ENCODE peak calls at places on chromosomes 16 and 17, in nine cellular contexts. One of them, this sample, is unnamed.

GRCh38 chr16:2425008-2425518 is 4.2 kb upstream of the CCNF start:
- DNase-seq in aorta: no peak
- DNase-seq in C1 segment of cervical spinal cord: no peak
- DNase-seq in posterior cingulate gyrus: no peak
- DNase-seq in hepatic stellate cell: no peak
- DNase-seq in HFF-Myc: no peak
- DNase-seq in nucleus accumbens: no peak
- DNase-seq in left ventricle myocardium superior: no peak
- DNase-seq in LHCN-M2: no peak
- DNase-seq in this sample: no peak

GRCh38 chr17:58401287-58401686 is 16.0 kb downstream of the RNF43 start:
- DNase-seq in aorta: no peak
- DNase-seq in C1 segment of cervical spinal cord: no peak
- DNase-seq in posterior cingulate gyrus: no peak
- DNase-seq in hepatic stellate cell: no peak
- DNase-seq in HFF-Myc: no peak
- DNase-seq in nucleus accumbens: no peak
- DNase-seq in left ventricle myocardium superior: no peak
- DNase-seq in LHCN-M2: no peak
- DNase-seq in this sample: no peak

GRCh38 chr17:2213291-2213960 is 90.2 kb downstream of the SMG6 start:
- DNase-seq in aorta: no peak
- DNase-seq in C1 segment of cervical spinal cord: no peak
- DNase-seq in posterior cingulate gyrus: peak
- DNase-seq in hepatic stellate cell: no peak
- DNase-seq in HFF-Myc: no peak
- DNase-seq in nucleus accumbens: peak
- DNase-seq in left ventricle myocardium superior: peak
- DNase-seq in LHCN-M2: no peak
- DNase-seq in this sample: no peak

GRCh38 chr17:50501054-50501453 is 7.2 kb upstream of the MYCBPAP start:
- DNase-seq in aorta: peak
- DNase-seq in C1 segment of cervical spinal cord: no peak
- DNase-seq in posterior cingulate gyrus: no peak
- DNase-seq in hepatic stellate cell: no peak
- DNase-seq in HFF-Myc: no peak
- DNase-seq in nucleus accumbens: peak
- DNase-seq in left ventricle myocardium superior: no peak
- DNase-seq in LHCN-M2: peak
- DNase-seq in this sample: no peak

GRCh38 chr17:79713391-79713790 is 17.4 kb upstream of the ENPP7 start:
- DNase-seq in aorta: no peak
- DNase-seq in C1 segment of cervical spinal cord: no peak
- DNase-seq in posterior cingulate gyrus: no peak
- DNase-seq in hepatic stellate cell: no peak
- DNase-seq in HFF-Myc: no peak
- DNase-seq in nucleus accumbens: no peak
- DNase-seq in left ventricle myocardium superior: no peak
- DNase-seq in LHCN-M2: no peak
- DNase-seq in this sample: no peak

GRCh38 chr17:6608321-6608720 is 32.2 kb downstream of the KIAA0753 start:
- DNase-seq in aorta: no peak
- DNase-seq in C1 segment of cervical spinal cord: no peak
- DNase-seq in posterior cingulate gyrus: no peak
- DNase-seq in hepatic stellate cell: no peak
- DNase-seq in HFF-Myc: no peak
- DNase-seq in nucleus accumbens: no peak
- DNase-seq in left ventricle myocardium superior: no peak
- DNase-seq in LHCN-M2: no peak
- DNase-seq in this sample: no peak

GRCh38 chr17:31566247-31566991 is 174.9 kb downstream of the RAB11FIP4 start:
- DNase-seq in aorta: no peak
- DNase-seq in C1 segment of cervical spinal cord: no peak
- DNase-seq in posterior cingulate gyrus: no peak
- DNase-seq in hepatic stellate cell: no peak
- DNase-seq in HFF-Myc: no peak
- DNase-seq in nucleus accumbens: no peak
- DNase-seq in left ventricle myocardium superior: no peak
- DNase-seq in LHCN-M2: no peak
- DNase-seq in this sample: no peak

GRCh38 chr17:16259926-16260325 is 42.9 kb downstream of the PIGL start:
- DNase-seq in aorta: no peak
- DNase-seq in C1 segment of cervical spinal cord: no peak
- DNase-seq in posterior cingulate gyrus: no peak
- DNase-seq in hepatic stellate cell: no peak
- DNase-seq in HFF-Myc: no peak
- DNase-seq in nucleus accumbens: no peak
- DNase-seq in left ventricle myocardium superior: no peak
- DNase-seq in LHCN-M2: peak
- DNase-seq in this sample: no peak

GRCh38 chr17:56350592-56350991 is 197.3 kb downstream of the ANKFN1 start:
- DNase-seq in aorta: no peak
- DNase-seq in C1 segment of cervical spinal cord: no peak
- DNase-seq in posterior cingulate gyrus: no peak
- DNase-seq in hepatic stellate cell: no peak
- DNase-seq in HFF-Myc: no peak
- DNase-seq in nucleus accumbens: no peak
- DNase-seq in left ventricle myocardium superior: no peak
- DNase-seq in LHCN-M2: no peak
- DNase-seq in this sample: no peak

GRCh38 chr16:67280090-67281015 is 1.0 kb downstream of the PLEKHG4 start:
- DNase-seq in aorta: no peak
- DNase-seq in C1 segment of cervical spinal cord: no peak
- DNase-seq in posterior cingulate gyrus: peak
- DNase-seq in hepatic stellate cell: no peak
- DNase-seq in HFF-Myc: no peak
- DNase-seq in nucleus accumbens: no peak
- DNase-seq in left ventricle myocardium superior: no peak
- DNase-seq in LHCN-M2: no peak
- DNase-seq in this sample: no peak

GRCh38 chr16:81446318-81447275 is 2.0 kb downstream of the CMIP start:
- DNase-seq in aorta: peak
- DNase-seq in C1 segment of cervical spinal cord: no peak
- DNase-seq in posterior cingulate gyrus: peak
- DNase-seq in hepatic stellate cell: no peak
- DNase-seq in HFF-Myc: no peak
- DNase-seq in nucleus accumbens: peak
- DNase-seq in left ventricle myocardium superior: no peak
- DNase-seq in LHCN-M2: no peak
- DNase-seq in this sample: no peak

GRCh38 chr17:44587339-44587738 is 30.1 kb downstream of the FZD2 start:
- DNase-seq in aorta: peak
- DNase-seq in C1 segment of cervical spinal cord: no peak
- DNase-seq in posterior cingulate gyrus: peak
- DNase-seq in hepatic stellate cell: peak
- DNase-seq in HFF-Myc: peak
- DNase-seq in nucleus accumbens: no peak
- DNase-seq in left ventricle myocardium superior: peak
- DNase-seq in LHCN-M2: peak
- DNase-seq in this sample: peak

GRCh38 chr17:79631640-79632431 is 21.0 kb upstream of the RBFOX3 start:
- DNase-seq in aorta: peak
- DNase-seq in C1 segment of cervical spinal cord: no peak
- DNase-seq in posterior cingulate gyrus: peak
- DNase-seq in hepatic stellate cell: no peak
- DNase-seq in HFF-Myc: no peak
- DNase-seq in nucleus accumbens: no peak
- DNase-seq in left ventricle myocardium superior: no peak
- DNase-seq in LHCN-M2: no peak
- DNase-seq in this sample: no peak

GRCh38 chr16:58442547-58442946 is 50.3 kb downstream of the GINS3 start:
- DNase-seq in aorta: no peak
- DNase-seq in C1 segment of cervical spinal cord: no peak
- DNase-seq in posterior cingulate gyrus: no peak
- DNase-seq in hepatic stellate cell: no peak
- DNase-seq in HFF-Myc: no peak
- DNase-seq in nucleus accumbens: no peak
- DNase-seq in left ventricle myocardium superior: no peak
- DNase-seq in LHCN-M2: peak
- DNase-seq in this sample: no peak

GRCh38 chr16:10888320-10888937 is 11.4 kb downstream of the CIITA start:
- DNase-seq in aorta: peak
- DNase-seq in C1 segment of cervical spinal cord: no peak
- DNase-seq in posterior cingulate gyrus: no peak
- DNase-seq in hepatic stellate cell: no peak
- DNase-seq in HFF-Myc: no peak
- DNase-seq in nucleus accumbens: peak
- DNase-seq in left ventricle myocardium superior: no peak
- DNase-seq in LHCN-M2: no peak
- DNase-seq in this sample: no peak

GRCh38 chr17:40309938-40310510 is 1.0 kb downstream of the RARA start:
- DNase-seq in aorta: no peak
- DNase-seq in C1 segment of cervical spinal cord: no peak
- DNase-seq in posterior cingulate gyrus: no peak
- DNase-seq in hepatic stellate cell: no peak
- DNase-seq in HFF-Myc: no peak
- DNase-seq in nucleus accumbens: no peak
- DNase-seq in left ventricle myocardium superior: peak
- DNase-seq in LHCN-M2: no peak
- DNase-seq in this sample: no peak

GRCh38 chr17:49694847-49695697 is 12.7 kb downstream of the SLC35B1 start:
- DNase-seq in aorta: no peak
- DNase-seq in C1 segment of cervical spinal cord: no peak
- DNase-seq in posterior cingulate gyrus: peak
- DNase-seq in hepatic stellate cell: peak
- DNase-seq in HFF-Myc: no peak
- DNase-seq in nucleus accumbens: peak
- DNase-seq in left ventricle myocardium superior: peak
- DNase-seq in LHCN-M2: no peak
- DNase-seq in this sample: no peak

GRCh38 chr17:17696075-17696474 is 14.8 kb downstream of the RAI1 start:
- DNase-seq in aorta: no peak
- DNase-seq in C1 segment of cervical spinal cord: no peak
- DNase-seq in posterior cingulate gyrus: no peak
- DNase-seq in hepatic stellate cell: no peak
- DNase-seq in HFF-Myc: no peak
- DNase-seq in nucleus accumbens: no peak
- DNase-seq in left ventricle myocardium superior: no peak
- DNase-seq in LHCN-M2: no peak
- DNase-seq in this sample: no peak

GRCh38 chr17:64443086-64443760 is 5.7 kb upstream of the MILR1 start:
- DNase-seq in aorta: no peak
- DNase-seq in C1 segment of cervical spinal cord: no peak
- DNase-seq in posterior cingulate gyrus: no peak
- DNase-seq in hepatic stellate cell: no peak
- DNase-seq in HFF-Myc: no peak
- DNase-seq in nucleus accumbens: no peak
- DNase-seq in left ventricle myocardium superior: no peak
- DNase-seq in LHCN-M2: peak
- DNase-seq in this sample: no peak

GRCh38 chr17:82051776-82052637 is at the start of the genes GPS1 and RFNG:
- DNase-seq in aorta: peak
- DNase-seq in C1 segment of cervical spinal cord: peak
- DNase-seq in posterior cingulate gyrus: peak
- DNase-seq in hepatic stellate cell: peak
- DNase-seq in HFF-Myc: no peak
- DNase-seq in nucleus accumbens: peak
- DNase-seq in left ventricle myocardium superior: peak
- DNase-seq in LHCN-M2: peak
- DNase-seq in this sample: no peak

GRCh38 chr16:13742929-13743328 is 177.0 kb upstream of the ERCC4 start:
- DNase-seq in aorta: no peak
- DNase-seq in C1 segment of cervical spinal cord: no peak
- DNase-seq in posterior cingulate gyrus: no peak
- DNase-seq in hepatic stellate cell: no peak
- DNase-seq in HFF-Myc: no peak
- DNase-seq in nucleus accumbens: no peak
- DNase-seq in left ventricle myocardium superior: no peak
- DNase-seq in LHCN-M2: no peak
- DNase-seq in this sample: no peak

GRCh38 chr17:41678907-41679739 is 9.6 kb upstream of the EIF1 start:
- DNase-seq in aorta: no peak
- DNase-seq in C1 segment of cervical spinal cord: no peak
- DNase-seq in posterior cingulate gyrus: no peak
- DNase-seq in hepatic stellate cell: no peak
- DNase-seq in HFF-Myc: peak
- DNase-seq in nucleus accumbens: peak
- DNase-seq in left ventricle myocardium superior: no peak
- DNase-seq in LHCN-M2: peak
- DNase-seq in this sample: no peak

GRCh38 chr17:45146616-45147101 is 1.6 kb upstream of the HEXIM1 start:
- DNase-seq in aorta: no peak
- DNase-seq in C1 segment of cervical spinal cord: no peak
- DNase-seq in posterior cingulate gyrus: no peak
- DNase-seq in hepatic stellate cell: no peak
- DNase-seq in HFF-Myc: no peak
- DNase-seq in nucleus accumbens: no peak
- DNase-seq in left ventricle myocardium superior: no peak
- DNase-seq in LHCN-M2: peak
- DNase-seq in this sample: no peak

GRCh38 chr16:72844225-72844920 is 203.6 kb downstream of the ZFHX3 start:
- DNase-seq in aorta: no peak
- DNase-seq in C1 segment of cervical spinal cord: no peak
- DNase-seq in posterior cingulate gyrus: no peak
- DNase-seq in hepatic stellate cell: no peak
- DNase-seq in HFF-Myc: no peak
- DNase-seq in nucleus accumbens: no peak
- DNase-seq in left ventricle myocardium superior: no peak
- DNase-seq in LHCN-M2: no peak
- DNase-seq in this sample: no peak

This sample was measured in AG09319.